ENCODE peak calls at places on chromosomes 5 and 9, in ten cellular contexts. H, I, U, D, K, M, G, V, N and Z are unnamed samples.

GRCh38 chr9:22228542-22228941 is 218.1 kb upstream of the DMRTA1 start:
- DNase-seq in H (no peak), I (no peak), U (no peak), D (no peak), K (no peak), M (no peak), G (no peak), V (no peak), N (no peak), Z (no peak)

GRCh38 chr9:134585746-134586706 is 55.6 kb upstream of the COL5A1 start:
- DNase-seq in H (no peak), I (peak), U (no peak), D (no peak), K (peak), M (peak), G (no peak), V (peak), N (no peak), Z (no peak)

GRCh38 chr9:77016526-77017504 is 2.6 kb upstream of the FOXB2 start:
- DNase-seq in H (no peak), I (peak), U (no peak), D (no peak), K (no peak), M (no peak), G (no peak), V (no peak), N (no peak), Z (no peak)

GRCh38 chr9:26012797-26013594 is 334.8 kb upstream of the TUSC1 start:
- DNase-seq in H (no peak), I (peak), U (no peak), D (no peak), K (no peak), M (no peak), G (no peak), V (no peak), N (no peak), Z (no peak)

GRCh38 chr9:135244751-135245221 is 157.3 kb downstream of the OLFM1 start:
- DNase-seq in H (peak), I (no peak), U (no peak), D (no peak), K (no peak), M (no peak), G (no peak), V (no peak), N (peak), Z (no peak)

GRCh38 chr5:160262151-160262550 is 32.8 kb downstream of the FABP6 start:
- DNase-seq in H (no peak), I (peak), U (no peak), D (peak), K (no peak), M (peak), G (no peak), V (no peak), N (no peak), Z (peak)

GRCh38 chr9:91884746-91885687 is 65.0 kb downstream of the ROR2 start:
- DNase-seq in H (no peak), I (peak), U (no peak), D (no peak), K (no peak), M (no peak), G (no peak), V (no peak), N (no peak), Z (no peak)

GRCh38 chr9:107243757-107244156 is 39.3 kb upstream of the RAD23B start:
- DNase-seq in H (no peak), I (peak), U (no peak), D (peak), K (no peak), M (no peak), G (no peak), V (no peak), N (no peak), Z (no peak)

GRCh38 chr9:135492886-135493669 is 7.4 kb upstream of the MRPS2 start:
- DNase-seq in H (peak), I (no peak), U (no peak), D (no peak), K (peak), M (no peak), G (no peak), V (no peak), N (peak), Z (peak)

GRCh38 chr5:66974256-66974655 is 222.3 kb downstream of the CD180 start:
- DNase-seq in H (no peak), I (no peak), U (no peak), D (no peak), K (no peak), M (no peak), G (no peak), V (no peak), N (no peak), Z (no peak)

GRCh38 chr5:179668404-179668803 is 12.4 kb downstream of the CBY3 start:
- DNase-seq in H (no peak), I (peak), U (peak), D (peak), K (no peak), M (peak), G (no peak), V (peak), N (no peak), Z (peak)

GRCh38 chr5:151153766-151154272 is 3.8 kb downstream of the ANXA6 start:
- DNase-seq in H (no peak), I (no peak), U (no peak), D (no peak), K (no peak), M (no peak), G (no peak), V (no peak), N (no peak), Z (no peak)

GRCh38 chr5:35312281-35312680 is 82.0 kb upstream of the PRLR start:
- DNase-seq in H (no peak), I (no peak), U (no peak), D (no peak), K (no peak), M (no peak), G (no peak), V (no peak), N (no peak), Z (no peak)

GRCh38 chr9:127644428-127644827 is 32.4 kb downstream of the STXBP1 start:
- DNase-seq in H (no peak), I (no peak), U (no peak), D (no peak), K (no peak), M (no peak), G (no peak), V (no peak), N (no peak), Z (no peak)

GRCh38 chr9:128575469-128575868 is 23.1 kb downstream of the SPTAN1 start:
- DNase-seq in H (no peak), I (no peak), U (no peak), D (no peak), K (peak), M (no peak), G (no peak), V (no peak), N (no peak), Z (no peak)

GRCh38 chr5:80921026-80921425 is 39.1 kb upstream of the RASGRF2 start:
- DNase-seq in H (no peak), I (peak), U (no peak), D (no peak), K (no peak), M (no peak), G (no peak), V (no peak), N (no peak), Z (no peak)

GRCh38 chr9:23774266-23774665 is 51.8 kb downstream of the ELAVL2 start:
- DNase-seq in H (no peak), I (no peak), U (no peak), D (no peak), K (no peak), M (no peak), G (no peak), V (no peak), N (no peak), Z (no peak)

GRCh38 chr9:108162664-108163063 is 673.1 kb upstream of the KLF4 start:
- DNase-seq in H (no peak), I (no peak), U (no peak), D (no peak), K (no peak), M (no peak), G (peak), V (no peak), N (peak), Z (no peak)

GRCh38 chr9:83992901-83993300 is 12.3 kb downstream of the RMI1 start:
- DNase-seq in H (no peak), I (no peak), U (no peak), D (no peak), K (no peak), M (no peak), G (no peak), V (no peak), N (no peak), Z (no peak)

GRCh38 chr9:12878342-12878978 is 103.6 kb downstream of the LURAP1L start:
- DNase-seq in H (no peak), I (peak), U (no peak), D (no peak), K (no peak), M (no peak), G (no peak), V (no peak), N (no peak), Z (no peak)

GRCh38 chr9:130276121-130276520 is 10.6 kb downstream of the HMCN2 start:
- DNase-seq in H (no peak), I (peak), U (no peak), D (no peak), K (no peak), M (no peak), G (peak), V (no peak), N (no peak), Z (no peak)

GRCh38 chr9:132474253-132474652 is 64.2 kb downstream of the CFAP77 start:
- DNase-seq in H (no peak), I (no peak), U (no peak), D (no peak), K (no peak), M (no peak), G (no peak), V (no peak), N (no peak), Z (no peak)

GRCh38 chr9:134320916-134321570 is 5.2 kb upstream of the RXRA start:
- DNase-seq in H (peak), I (no peak), U (no peak), D (no peak), K (peak), M (no peak), G (no peak), V (no peak), N (peak), Z (no peak)

GRCh38 chr5:125411163-125412050 is 665.0 kb upstream of the ZNF608 start:
- DNase-seq in H (no peak), I (peak), U (peak), D (peak), K (no peak), M (peak), G (no peak), V (no peak), N (peak), Z (no peak)

GRCh38 chr9:72228282-72228681 is 79.0 kb downstream of the GDA start:
- DNase-seq in H (no peak), I (no peak), U (no peak), D (no peak), K (no peak), M (no peak), G (no peak), V (no peak), N (no peak), Z (no peak)

GRCh38 chr5:130652178-130652577 is 512.9 kb downstream of the HINT1 start:
- DNase-seq in H (no peak), I (no peak), U (no peak), D (no peak), K (no peak), M (no peak), G (no peak), V (no peak), N (no peak), Z (no peak)

GRCh38 chr5:93395010-93395409 is 186.0 kb downstream of the NR2F1-AS1 start:
- DNase-seq in H (no peak), I (no peak), U (no peak), D (no peak), K (no peak), M (no peak), G (no peak), V (no peak), N (no peak), Z (no peak)

GRCh38 chr9:78539904-78540303 is 243.0 kb downstream of the PSAT1 start:
- DNase-seq in H (no peak), I (no peak), U (no peak), D (no peak), K (no peak), M (no peak), G (peak), V (no peak), N (no peak), Z (no peak)

GRCh38 chr5:71932131-71932635 is 175.1 kb upstream of the MAP1B start:
- DNase-seq in H (no peak), I (no peak), U (no peak), D (no peak), K (peak), M (no peak), G (no peak), V (no peak), N (peak), Z (no peak)

GRCh38 chr9:15873573-15874177 is 320.8 kb downstream of the CCDC171 start:
- DNase-seq in H (no peak), I (peak), U (peak), D (peak), K (no peak), M (no peak), G (peak), V (peak), N (no peak), Z (peak)

GRCh38 chr9:106859957-106860715 is 2.8 kb upstream of the ZNF462 start:
- DNase-seq in H (peak), I (peak), U (no peak), D (no peak), K (peak), M (no peak), G (no peak), V (no peak), N (peak), Z (no peak)

GRCh38 chr9:98719055-98719454 is 10.3 kb upstream of the GABBR2 start:
- DNase-seq in H (no peak), I (no peak), U (no peak), D (no peak), K (no peak), M (no peak), G (no peak), V (no peak), N (no peak), Z (no peak)
- H3K4me3 ChIP-seq in H (no peak), I (no peak), U (no peak), D (no peak), K (no peak), M (no peak), G (no peak), V (no peak), N (no peak), Z (no peak)

DNA sequence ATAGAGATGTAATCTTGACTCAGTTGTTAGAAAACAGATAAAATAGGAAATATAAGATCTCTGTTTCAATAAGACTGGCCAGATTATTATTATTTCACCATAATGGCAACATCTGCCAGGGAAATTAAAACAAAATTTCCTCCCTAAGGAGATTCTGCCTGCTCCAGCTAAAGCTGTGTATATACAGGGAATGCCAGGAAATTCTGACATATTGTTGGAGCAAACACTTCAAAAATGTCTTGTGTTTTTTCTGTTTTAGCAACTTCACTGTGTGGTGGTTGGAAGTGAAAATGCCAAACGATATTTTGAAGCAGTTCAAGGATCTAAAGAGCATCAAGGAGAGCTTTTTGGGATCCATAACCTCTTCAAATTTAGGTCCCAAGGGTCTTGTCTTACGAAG is 90.8 kb downstream of the ERCC6L2 start:
- DNase-seq in H (no peak), I (no peak), U (no peak), D (no peak), K (no peak), M (no peak), G (no peak), V (no peak), N (no peak), Z (no peak)
- H3K4me3 ChIP-seq in H (no peak), I (no peak), U (no peak), D (no peak), K (no peak), M (no peak), G (no peak), V (no peak), N (no peak), Z (no peak)

GRCh38 chr5:139849942-139850341 is 54.3 kb downstream of the PSD2 start:
- DNase-seq in H (no peak), I (no peak), U (no peak), D (no peak), K (no peak), M (no peak), G (no peak), V (no peak), N (no peak), Z (no peak)

GRCh38 chr5:139849501-139849900 is 53.9 kb downstream of the PSD2 start:
- DNase-seq in H (no peak), I (no peak), U (no peak), D (no peak), K (peak), M (no peak), G (no peak), V (no peak), N (no peak), Z (no peak)

GRCh38 chr5:139851558-139851957 is 56.0 kb downstream of the PSD2 start:
- DNase-seq in H (no peak), I (no peak), U (no peak), D (no peak), K (peak), M (no peak), G (no peak), V (no peak), N (no peak), Z (no peak)

GRCh38 chr5:139848508-139849100 is 53.0 kb downstream of the PSD2 start:
- DNase-seq in H (no peak), I (peak), U (no peak), D (no peak), K (peak), M (peak), G (no peak), V (no peak), N (peak), Z (peak)

DNA sequence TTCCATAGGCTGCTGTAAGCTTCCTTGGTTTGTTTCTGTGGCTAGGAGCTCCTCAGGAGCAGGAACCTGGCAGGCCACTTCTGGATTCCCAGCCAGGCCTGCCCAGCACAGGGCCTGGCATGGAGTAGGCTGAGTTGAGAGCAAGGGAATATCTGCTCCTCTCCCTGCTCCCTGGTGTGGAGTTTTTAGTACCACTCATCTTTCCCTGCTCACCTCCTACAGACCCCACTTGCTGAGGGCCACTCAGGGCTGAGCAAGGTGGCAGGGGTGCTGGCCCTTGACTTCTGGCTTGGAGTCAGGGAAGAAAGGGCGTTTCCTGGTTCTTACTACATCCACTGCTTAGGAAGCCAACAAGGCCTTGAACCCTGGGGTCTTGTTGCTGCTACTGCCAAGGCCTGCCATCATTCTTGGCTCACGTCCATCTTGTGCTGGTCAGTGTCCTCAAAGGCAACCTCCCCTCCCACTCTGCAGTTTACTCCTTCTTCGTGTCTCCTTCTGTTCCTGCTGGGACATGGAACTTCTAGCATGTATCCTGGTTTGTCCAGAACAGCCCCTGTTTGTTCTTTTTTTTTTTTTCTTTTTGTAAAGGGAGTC is 54.9 kb downstream of the PSD2 start:
- DNase-seq in H (no peak), I (no peak), U (no peak), D (no peak), K (peak), M (no peak), G (no peak), V (no peak), N (no peak), Z (no peak)
- H3K4me3 ChIP-seq in H (no peak), I (no peak), U (no peak), D (no peak), K (no peak), M (no peak), G (no peak), V (no peak), N (no peak), Z (no peak)

GRCh38 chr5:159099049-159099760 is 511 bp downstream of the EBF1 start:
- DNase-seq in H (peak), I (peak), U (peak), D (peak), K (no peak), M (peak), G (no peak), V (no peak), N (peak), Z (peak)
- H3K4me3 ChIP-seq in H (peak), I (no peak), U (peak), D (peak), K (peak), M (peak), G (peak), V (peak), N (peak), Z (peak)

DNA sequence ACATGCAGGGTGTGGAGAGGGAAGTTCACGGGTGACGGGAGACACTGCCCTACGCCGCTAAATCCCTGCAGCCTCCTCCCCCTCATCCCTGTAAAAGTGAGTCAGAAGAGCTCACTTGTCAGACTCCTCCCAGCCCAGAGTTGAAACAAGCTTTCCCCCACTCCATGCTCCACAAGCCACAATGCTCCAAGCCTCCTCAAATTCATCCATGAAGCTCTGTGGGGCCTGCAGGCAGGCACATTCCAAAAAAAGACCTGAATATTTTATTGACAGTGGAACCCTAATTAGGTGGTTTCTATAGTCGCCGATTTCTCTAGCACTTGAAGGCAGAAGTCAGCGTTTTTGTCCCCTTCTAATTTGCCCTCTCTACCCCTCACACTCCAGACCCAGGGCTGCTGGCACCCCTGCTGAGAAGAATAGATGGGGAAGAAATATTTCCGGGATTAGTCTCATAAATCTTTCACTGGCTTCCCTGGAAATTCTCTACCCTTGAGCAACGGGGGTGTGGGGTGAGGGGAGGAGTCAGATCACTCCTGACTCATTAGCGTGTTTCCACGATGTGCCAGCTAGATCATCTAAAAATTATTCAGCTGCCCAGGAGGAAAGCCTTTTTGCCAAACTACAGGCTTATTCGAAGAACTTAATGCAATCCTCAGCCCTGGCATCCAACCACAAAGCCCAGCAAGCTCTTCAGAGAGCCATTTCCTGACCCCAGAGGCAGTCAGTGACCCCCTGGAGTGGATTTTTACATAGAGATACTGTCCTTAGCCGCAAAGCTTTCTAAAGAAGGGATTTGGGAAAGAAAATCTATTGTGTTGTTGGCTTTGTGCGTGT is 97.1 kb downstream of the ENC1 start:
- DNase-seq in H (no peak), I (peak), U (no peak), D (peak), K (no peak), M (peak), G (no peak), V (no peak), N (peak), Z (no peak)
- H3K4me3 ChIP-seq in H (no peak), I (no peak), U (no peak), D (no peak), K (no peak), M (peak), G (peak), V (no peak), N (no peak), Z (no peak)